ENCODE peak calls at places on chromosomes 11 and 22, in six cellular contexts. One of them, this sample, is unnamed.
A peak's percentile ranks its signal among the peaks of the same experiment; 100 is the strongest.

GRCh38 chr11:90656171-90656570 is 433.3 kb upstream of the CHORDC1 start:
- DNase-seq in HFF-Myc: no peak
- DNase-seq in NT2/D1: no peak
- DNase-seq in GM23338: peak; percentile 20
- DNase-seq in stimulated activated CD4-positive, alpha-beta T cell treated with anti-CD3 and anti-CD28 coated beads, Interleukin-1b, Interleukin-23, amount 100 ng/mL, for 4 hours: no peak
- DNase-seq in COR-L47: no peak
- DNase-seq in this sample: no peak

GRCh38 chr11:91078221-91078620 is 855.4 kb upstream of the CHORDC1 start:
- DNase-seq in HFF-Myc: no peak
- DNase-seq in NT2/D1: no peak
- DNase-seq in GM23338: no peak
- DNase-seq in stimulated activated CD4-positive, alpha-beta T cell treated with anti-CD3 and anti-CD28 coated beads, Interleukin-1b, Interleukin-23, amount 100 ng/mL, for 4 hours: no peak
- DNase-seq in COR-L47: no peak
- DNase-seq in this sample: no peak

GRCh38 chr11:64103377-64103985 is 62.4 kb downstream of the MACROD1 start:
- DNase-seq in HFF-Myc: no peak
- DNase-seq in NT2/D1: no peak
- DNase-seq in GM23338: no peak
- DNase-seq in stimulated activated CD4-positive, alpha-beta T cell treated with anti-CD3 and anti-CD28 coated beads, Interleukin-1b, Interleukin-23, amount 100 ng/mL, for 4 hours: no peak
- DNase-seq in COR-L47: no peak
- DNase-seq in this sample: no peak

GRCh38 chr11:95993438-95994339 is 69.8 kb upstream of the MTMR2 start:
- DNase-seq in HFF-Myc: no peak
- DNase-seq in NT2/D1: no peak
- DNase-seq in GM23338: no peak
- DNase-seq in stimulated activated CD4-positive, alpha-beta T cell treated with anti-CD3 and anti-CD28 coated beads, Interleukin-1b, Interleukin-23, amount 100 ng/mL, for 4 hours: no peak
- DNase-seq in COR-L47: no peak
- DNase-seq in this sample: no peak

GRCh38 chr11:129681344-129682114 is 134.1 kb upstream of the TMEM45B start:
- DNase-seq in HFF-Myc: no peak
- DNase-seq in NT2/D1: no peak
- DNase-seq in GM23338: no peak
- DNase-seq in stimulated activated CD4-positive, alpha-beta T cell treated with anti-CD3 and anti-CD28 coated beads, Interleukin-1b, Interleukin-23, amount 100 ng/mL, for 4 hours: no peak
- DNase-seq in COR-L47: no peak
- DNase-seq in this sample: no peak

GRCh38 chr22:22045576-22046335 is 63.2 kb upstream of the TOP3B start:
- DNase-seq in HFF-Myc: no peak
- DNase-seq in NT2/D1: no peak
- DNase-seq in GM23338: no peak
- DNase-seq in stimulated activated CD4-positive, alpha-beta T cell treated with anti-CD3 and anti-CD28 coated beads, Interleukin-1b, Interleukin-23, amount 100 ng/mL, for 4 hours: no peak
- DNase-seq in COR-L47: no peak
- DNase-seq in this sample: no peak

GRCh38 chr11:88367310-88367709 is 29.8 kb upstream of the CTSC start:
- DNase-seq in HFF-Myc: no peak
- DNase-seq in NT2/D1: no peak
- DNase-seq in GM23338: no peak
- DNase-seq in stimulated activated CD4-positive, alpha-beta T cell treated with anti-CD3 and anti-CD28 coated beads, Interleukin-1b, Interleukin-23, amount 100 ng/mL, for 4 hours: no peak
- DNase-seq in COR-L47: no peak
- DNase-seq in this sample: no peak

GRCh38 chr11:134361661-134362060 is 29.9 kb downstream of the GLB1L2 start:
- DNase-seq in HFF-Myc: no peak
- DNase-seq in NT2/D1: no peak
- DNase-seq in GM23338: peak; percentile 23
- DNase-seq in stimulated activated CD4-positive, alpha-beta T cell treated with anti-CD3 and anti-CD28 coated beads, Interleukin-1b, Interleukin-23, amount 100 ng/mL, for 4 hours: no peak
- DNase-seq in COR-L47: peak; percentile 63
- DNase-seq in this sample: no peak

GRCh38 chr11:106390078-106390477 is 312.6 kb downstream of the AASDHPPT start:
- DNase-seq in HFF-Myc: no peak
- DNase-seq in NT2/D1: no peak
- DNase-seq in GM23338: no peak
- DNase-seq in stimulated activated CD4-positive, alpha-beta T cell treated with anti-CD3 and anti-CD28 coated beads, Interleukin-1b, Interleukin-23, amount 100 ng/mL, for 4 hours: no peak
- DNase-seq in COR-L47: no peak
- DNase-seq in this sample: no peak

GRCh38 chr22:48649466-48649865 is 1178.2 kb downstream of the BRD1 start:
- DNase-seq in HFF-Myc: no peak
- DNase-seq in NT2/D1: no peak
- DNase-seq in GM23338: no peak
- DNase-seq in stimulated activated CD4-positive, alpha-beta T cell treated with anti-CD3 and anti-CD28 coated beads, Interleukin-1b, Interleukin-23, amount 100 ng/mL, for 4 hours: no peak
- DNase-seq in COR-L47: no peak
- DNase-seq in this sample: no peak

GRCh38 chr11:29200776-29201574 is 815.9 kb downstream of the KCNA4 start:
- DNase-seq in HFF-Myc: no peak
- DNase-seq in NT2/D1: no peak
- DNase-seq in GM23338: no peak
- DNase-seq in stimulated activated CD4-positive, alpha-beta T cell treated with anti-CD3 and anti-CD28 coated beads, Interleukin-1b, Interleukin-23, amount 100 ng/mL, for 4 hours: no peak
- DNase-seq in COR-L47: peak; percentile 5
- DNase-seq in this sample: no peak

GRCh38 chr22:31926969-31927368 is 17.4 kb upstream of the YWHAH start:
- DNase-seq in HFF-Myc: no peak
- DNase-seq in NT2/D1: no peak
- DNase-seq in GM23338: peak; percentile 74
- DNase-seq in stimulated activated CD4-positive, alpha-beta T cell treated with anti-CD3 and anti-CD28 coated beads, Interleukin-1b, Interleukin-23, amount 100 ng/mL, for 4 hours: no peak
- DNase-seq in COR-L47: peak; percentile 10
- DNase-seq in this sample: peak; percentile 9

GRCh38 chr11:78040691-78041379 is 17.8 kb upstream of the KCTD14 start:
- DNase-seq in HFF-Myc: no peak
- DNase-seq in NT2/D1: no peak
- DNase-seq in GM23338: peak; percentile 24
- DNase-seq in stimulated activated CD4-positive, alpha-beta T cell treated with anti-CD3 and anti-CD28 coated beads, Interleukin-1b, Interleukin-23, amount 100 ng/mL, for 4 hours: no peak
- DNase-seq in COR-L47: no peak
- DNase-seq in this sample: no peak

GRCh38 chr11:117826832-117827231 is 2.3 kb upstream of the FXYD2 start:
- DNase-seq in HFF-Myc: no peak
- DNase-seq in NT2/D1: no peak
- DNase-seq in GM23338: no peak
- DNase-seq in stimulated activated CD4-positive, alpha-beta T cell treated with anti-CD3 and anti-CD28 coated beads, Interleukin-1b, Interleukin-23, amount 100 ng/mL, for 4 hours: no peak
- DNase-seq in COR-L47: no peak
- DNase-seq in this sample: no peak

GRCh38 chr11:80315263-80315662 is 874.4 kb upstream of the TENM4 start:
- DNase-seq in HFF-Myc: no peak
- DNase-seq in NT2/D1: no peak
- DNase-seq in GM23338: no peak
- DNase-seq in stimulated activated CD4-positive, alpha-beta T cell treated with anti-CD3 and anti-CD28 coated beads, Interleukin-1b, Interleukin-23, amount 100 ng/mL, for 4 hours: no peak
- DNase-seq in COR-L47: no peak
- DNase-seq in this sample: no peak

GRCh38 chr11:5349550-5349949 is 1.8 kb upstream of the OR51B6 start:
- DNase-seq in HFF-Myc: no peak
- DNase-seq in NT2/D1: no peak
- DNase-seq in GM23338: no peak
- DNase-seq in stimulated activated CD4-positive, alpha-beta T cell treated with anti-CD3 and anti-CD28 coated beads, Interleukin-1b, Interleukin-23, amount 100 ng/mL, for 4 hours: no peak
- DNase-seq in COR-L47: no peak
- DNase-seq in this sample: no peak

GRCh38 chr11:119474682-119475596 is 52.0 kb upstream of the THY1 start:
- DNase-seq in HFF-Myc: peak; percentile 56
- DNase-seq in NT2/D1: peak; percentile 62
- DNase-seq in GM23338: peak; percentile 90
- DNase-seq in stimulated activated CD4-positive, alpha-beta T cell treated with anti-CD3 and anti-CD28 coated beads, Interleukin-1b, Interleukin-23, amount 100 ng/mL, for 4 hours: peak; percentile 21
- DNase-seq in COR-L47: peak; percentile 53
- DNase-seq in this sample: peak; percentile 76

GRCh38 chr11:67266424-67267187 is at the start of gene GRK2:
- DNase-seq in HFF-Myc: no peak
- DNase-seq in NT2/D1: no peak
- DNase-seq in GM23338: peak; percentile 67
- DNase-seq in stimulated activated CD4-positive, alpha-beta T cell treated with anti-CD3 and anti-CD28 coated beads, Interleukin-1b, Interleukin-23, amount 100 ng/mL, for 4 hours: no peak
- DNase-seq in COR-L47: no peak
- DNase-seq in this sample: peak; percentile 56

GRCh38 chr22:37804502-37804885 is 3.2 kb upstream of the GCAT start:
- DNase-seq in HFF-Myc: no peak
- DNase-seq in NT2/D1: no peak
- DNase-seq in GM23338: peak; percentile 27
- DNase-seq in stimulated activated CD4-positive, alpha-beta T cell treated with anti-CD3 and anti-CD28 coated beads, Interleukin-1b, Interleukin-23, amount 100 ng/mL, for 4 hours: no peak
- DNase-seq in COR-L47: no peak
- DNase-seq in this sample: no peak

GRCh38 chr11:132095230-132096165 is 725.1 kb downstream of the NTM start:
- DNase-seq in HFF-Myc: no peak
- DNase-seq in NT2/D1: no peak
- DNase-seq in GM23338: no peak
- DNase-seq in stimulated activated CD4-positive, alpha-beta T cell treated with anti-CD3 and anti-CD28 coated beads, Interleukin-1b, Interleukin-23, amount 100 ng/mL, for 4 hours: no peak
- DNase-seq in COR-L47: no peak
- DNase-seq in this sample: no peak

GRCh38 chr11:77854838-77855237 is 33.9 kb downstream of the AAMDC start:
- DNase-seq in HFF-Myc: no peak
- DNase-seq in NT2/D1: no peak
- DNase-seq in GM23338: peak; percentile 16
- DNase-seq in stimulated activated CD4-positive, alpha-beta T cell treated with anti-CD3 and anti-CD28 coated beads, Interleukin-1b, Interleukin-23, amount 100 ng/mL, for 4 hours: no peak
- DNase-seq in COR-L47: no peak
- DNase-seq in this sample: no peak

GRCh38 chr22:29369460-29369859 is 18.9 kb downstream of the AP1B1 start:
- DNase-seq in HFF-Myc: no peak
- DNase-seq in NT2/D1: no peak
- DNase-seq in GM23338: peak; percentile 67
- DNase-seq in stimulated activated CD4-positive, alpha-beta T cell treated with anti-CD3 and anti-CD28 coated beads, Interleukin-1b, Interleukin-23, amount 100 ng/mL, for 4 hours: no peak
- DNase-seq in COR-L47: no peak
- DNase-seq in this sample: no peak

GRCh38 chr11:115222218-115222862 is 281.9 kb downstream of the CADM1 start:
- DNase-seq in HFF-Myc: peak; percentile 61
- DNase-seq in NT2/D1: no peak
- DNase-seq in GM23338: peak; percentile 28
- DNase-seq in stimulated activated CD4-positive, alpha-beta T cell treated with anti-CD3 and anti-CD28 coated beads, Interleukin-1b, Interleukin-23, amount 100 ng/mL, for 4 hours: no peak
- DNase-seq in COR-L47: peak; percentile 82
- DNase-seq in this sample: peak; percentile 12

GRCh38 chr11:71428861-71429435 is 19.2 kb downstream of the DHCR7 start:
- DNase-seq in HFF-Myc: no peak
- DNase-seq in NT2/D1: no peak
- DNase-seq in GM23338: no peak
- DNase-seq in stimulated activated CD4-positive, alpha-beta T cell treated with anti-CD3 and anti-CD28 coated beads, Interleukin-1b, Interleukin-23, amount 100 ng/mL, for 4 hours: no peak
- DNase-seq in COR-L47: no peak
- DNase-seq in this sample: no peak

GRCh38 chr11:64146036-64146943 is 19.6 kb downstream of the MACROD1 start:
- DNase-seq in HFF-Myc: no peak
- DNase-seq in NT2/D1: no peak
- DNase-seq in GM23338: peak; percentile 88
- DNase-seq in stimulated activated CD4-positive, alpha-beta T cell treated with anti-CD3 and anti-CD28 coated beads, Interleukin-1b, Interleukin-23, amount 100 ng/mL, for 4 hours: peak; percentile 45
- DNase-seq in COR-L47: peak; percentile 18
- DNase-seq in this sample: peak; percentile 23

GRCh38 chr22:41217553-41218157 is 12.5 kb downstream of the L3MBTL2 start:
- DNase-seq in HFF-Myc: no peak
- DNase-seq in NT2/D1: no peak
- DNase-seq in GM23338: peak; percentile 59
- DNase-seq in stimulated activated CD4-positive, alpha-beta T cell treated with anti-CD3 and anti-CD28 coated beads, Interleukin-1b, Interleukin-23, amount 100 ng/mL, for 4 hours: no peak
- DNase-seq in COR-L47: no peak
- DNase-seq in this sample: peak; percentile 77

GRCh38 chr11:120494595-120494994 is 17.0 kb upstream of the GRIK4 start:
- DNase-seq in HFF-Myc: no peak
- DNase-seq in NT2/D1: no peak
- DNase-seq in GM23338: no peak
- DNase-seq in stimulated activated CD4-positive, alpha-beta T cell treated with anti-CD3 and anti-CD28 coated beads, Interleukin-1b, Interleukin-23, amount 100 ng/mL, for 4 hours: no peak
- DNase-seq in COR-L47: no peak
- DNase-seq in this sample: no peak

GRCh38 chr22:29706991-29707390 is 12.8 kb upstream of the CABP7 start:
- DNase-seq in HFF-Myc: no peak
- DNase-seq in NT2/D1: no peak
- DNase-seq in GM23338: no peak
- DNase-seq in stimulated activated CD4-positive, alpha-beta T cell treated with anti-CD3 and anti-CD28 coated beads, Interleukin-1b, Interleukin-23, amount 100 ng/mL, for 4 hours: no peak
- DNase-seq in COR-L47: peak; percentile 82
- DNase-seq in this sample: no peak

GRCh38 chr11:121661796-121662508 is 209.2 kb upstream of the SORL1-AS1 start:
- DNase-seq in HFF-Myc: no peak
- DNase-seq in NT2/D1: no peak
- DNase-seq in GM23338: no peak
- DNase-seq in stimulated activated CD4-positive, alpha-beta T cell treated with anti-CD3 and anti-CD28 coated beads, Interleukin-1b, Interleukin-23, amount 100 ng/mL, for 4 hours: no peak
- DNase-seq in COR-L47: no peak
- DNase-seq in this sample: no peak

GRCh38 chr11:69054397-69055211 is 5.9 kb downstream of the TPCN2 start:
- DNase-seq in HFF-Myc: no peak
- DNase-seq in NT2/D1: no peak
- DNase-seq in GM23338: no peak
- DNase-seq in stimulated activated CD4-positive, alpha-beta T cell treated with anti-CD3 and anti-CD28 coated beads, Interleukin-1b, Interleukin-23, amount 100 ng/mL, for 4 hours: no peak
- DNase-seq in COR-L47: no peak
- DNase-seq in this sample: no peak